ENCODE peak calls at places on chromosomes 2 and 18, in seven cellular contexts. G, N, B, X, Y, C and U are unnamed samples.

GRCh38 chr18:37484893-37485834 is 80.4 kb downstream of the CELF4 start:
- DNase-seq in X (no peak), Y (no peak), G (peak; percentile 65), N (no peak), C (no peak), B (peak; percentile 36), U (no peak)

GRCh38 chr18:55405655-55406373 is 182.2 kb downstream of the TCF4 start:
- DNase-seq in Y (peak; percentile 38), B (no peak), N (no peak), X (no peak), G (peak; percentile 98), C (no peak), U (no peak)

GRCh38 chr2:96642564-96643350 is at the start of gene FER1L5:
- DNase-seq in C (peak; percentile 14), B (peak; percentile 68), X (no peak), G (peak; percentile 72), Y (no peak), N (no peak), U (no peak)

GRCh38 chr2:108069515-108070310 is 83.4 kb downstream of the SLC5A7 start:
- DNase-seq in G (no peak), N (no peak), X (no peak), C (no peak), B (no peak), Y (no peak), U (no peak)

GRCh38 chr2:18118703-18119102 is 240.2 kb downstream of the KCNS3 start:
- DNase-seq in X (no peak), G (peak; percentile 37), N (no peak), C (no peak), B (no peak), Y (no peak), U (no peak)

GRCh38 chr2:97910403-97911209 is 85.1 kb downstream of the TMEM131 start:
- DNase-seq in G (no peak), Y (no peak), B (no peak), X (no peak), C (no peak), N (no peak), U (no peak)

GRCh38 chr2:85939136-85939535 is 50.3 kb upstream of the ST3GAL5 start:
- DNase-seq in C (no peak), G (no peak), B (no peak), Y (no peak), N (no peak), X (no peak), U (no peak)

GRCh38 chr2:182894174-182894573 is 27.7 kb upstream of the FRZB start:
- DNase-seq in N (no peak), B (no peak), C (no peak), G (peak; percentile 74), X (no peak), Y (no peak), U (no peak)